ENCODE peak calls at places on chromosomes 6 and 20, in four cellular contexts. B, S, V and W are unnamed samples.

GRCh38 chr20:829531-829930 is 4.0 kb upstream of the FAM110A start:
- DNase-seq in B (no peak), V (no peak), S (peak), W (no peak)

GRCh38 chr20:46994341-46994740 is 99.7 kb downstream of the EYA2 start:
- DNase-seq in V (peak), S (no peak), B (no peak), W (peak)

GRCh38 chr6:108556864-108557493 is 3.7 kb upstream of the FOXO3 start:
- DNase-seq in B (peak), S (no peak), V (no peak), W (no peak)

GRCh38 chr6:37103169-37104039 is 66.5 kb upstream of the PIM1 start:
- DNase-seq in V (no peak), S (no peak), B (peak), W (no peak)

GRCh38 chr6:112470950-112471349 is 123.8 kb downstream of the RFPL4B start:
- DNase-seq in V (no peak), S (no peak), B (no peak), W (no peak)

GRCh38 chr6:9408718-9409117 is 973.4 kb upstream of the SLC35B3 start:
- DNase-seq in V (no peak), S (peak), B (no peak), W (no peak)

GRCh38 chr6:155080876-155081845 is 86.0 kb downstream of the TIAM2 start:
- DNase-seq in S (peak), V (no peak), B (no peak), W (no peak)

GRCh38 chr6:44143731-44144130 is 14.9 kb upstream of the CAPN11 start:
- DNase-seq in S (no peak), B (no peak), V (no peak), W (no peak)

GRCh38 chr6:81614292-81614691 is 138.2 kb downstream of the TENT5A start:
- DNase-seq in B (peak), V (no peak), S (peak), W (no peak)

GRCh38 chr20:31869942-31870702 is at the start of the genes DUSP15 and TTLL9:
- DNase-seq in B (no peak), V (peak), S (no peak), W (no peak)

GRCh38 chr6:131065112-131065823 is 2.2 kb upstream of the EPB41L2 start:
- DNase-seq in B (no peak), V (no peak), S (no peak), W (no peak)

GRCh38 chr6:155130161-155130853 is 133.5 kb upstream of the CLDN20 start:
- DNase-seq in S (peak), B (no peak), V (no peak), W (no peak)

GRCh38 chr6:41119508-41119907 is 34.6 kb downstream of the TREML1 start:
- DNase-seq in V (no peak), B (no peak), S (no peak), W (no peak)

GRCh38 chr20:41392871-41393704 is 26.5 kb upstream of the EMILIN3 start:
- DNase-seq in S (no peak), B (no peak), V (no peak), W (no peak)

GRCh38 chr6:137832110-137832509 is 34.9 kb upstream of the TNFAIP3 start:
- DNase-seq in S (peak), B (peak), V (no peak), W (no peak)

GRCh38 chr6:45653117-45653883 is 275.6 kb upstream of the SUPT3H start:
- DNase-seq in S (no peak), V (no peak), B (no peak), W (no peak)

GRCh38 chr20:58389324-58389967 is 417 bp downstream of the VAPB start:
- DNase-seq in B (peak), S (peak), V (peak), W (peak)

GRCh38 chr6:160439751-160440150 is 91.6 kb downstream of the SLC22A3 start:
- DNase-seq in B (no peak), V (no peak), S (no peak), W (no peak)

GRCh38 chr6:31187780-31188194 is 17.3 kb upstream of the POU5F1 start:
- DNase-seq in V (no peak), B (no peak), S (no peak), W (no peak)

GRCh38 chr20:8862092-8862491 is 206.8 kb upstream of the PLCB4 start:
- DNase-seq in B (no peak), S (no peak), V (no peak), W (no peak)

GRCh38 chr20:3749689-3750639 is 17.5 kb downstream of the HSPA12B start:
- DNase-seq in B (peak), V (peak), S (no peak), W (peak)

GRCh38 chr20:36666181-36666740 is 20.3 kb upstream of the SLA2 start:
- DNase-seq in B (peak), S (no peak), V (no peak), W (no peak)

GRCh38 chr6:51570168-51570921 is 517.1 kb downstream of the PKHD1 start:
- DNase-seq in B (no peak), V (no peak), S (no peak), W (no peak)

GRCh38 chr6:146357578-146358340 is 185.9 kb upstream of the RAB32 start:
- DNase-seq in S (peak), V (no peak), B (no peak), W (no peak)

GRCh38 chr6:225121-225721 is 67.1 kb upstream of the DUSP22 start:
- DNase-seq in B (no peak), S (no peak), V (no peak), W (no peak)

GRCh38 chr6:15586528-15586927 is 76.3 kb downstream of the DTNBP1 start:
- DNase-seq in B (no peak), V (no peak), S (no peak), W (no peak)

GRCh38 chr20:11231742-11232141 is 557.9 kb upstream of the JAG1 start:
- DNase-seq in S (no peak), V (no peak), B (no peak), W (no peak)

GRCh38 chr6:154399097-154399496 is 42.5 kb upstream of the IPCEF1 start:
- DNase-seq in V (no peak), S (peak), B (no peak), W (no peak)

GRCh38 chr6:139474145-139475108 is 100.0 kb upstream of the CITED2 start:
- DNase-seq in S (peak), B (peak), V (no peak), W (peak)

GRCh38 chr6:25641940-25642666 is 9.9 kb upstream of the SCGN start:
- DNase-seq in B (no peak), V (no peak), S (no peak), W (no peak)

GRCh38 chr6:88358846-88359245 is 192.7 kb upstream of the CNR1 start:
- DNase-seq in V (no peak), B (no peak), S (peak), W (no peak)

GRCh38 chr6:140208286-140208685 is 833.8 kb upstream of the CITED2 start:
- DNase-seq in V (no peak), B (no peak), S (peak), W (no peak)

GRCh38 chr6:3526962-3527796 is 70.3 kb upstream of the SLC22A23 start:
- DNase-seq in S (no peak), V (no peak), B (no peak), W (no peak)

GRCh38 chr20:36298795-36299339 is 7.3 kb upstream of the DLGAP4 start:
- DNase-seq in V (no peak), S (no peak), B (no peak), W (no peak)

GRCh38 chr20:24289737-24290481 is 179.5 kb upstream of the SYNDIG1 start:
- DNase-seq in B (peak), S (no peak), V (peak), W (no peak)

GRCh38 chr6:142926494-142927273 is 18.3 kb downstream of the HIVEP2 start:
- DNase-seq in S (peak), V (peak), B (peak), W (peak)

GRCh38 chr6:139903411-139904157 is 529.1 kb upstream of the CITED2 start:
- DNase-seq in S (no peak), V (no peak), B (no peak), W (peak)

GRCh38 chr6:31158863-31159855 is 770 bp downstream of the TCF19 start:
- DNase-seq in V (peak), S (peak), B (peak), W (no peak)